ENCODE peak calls at places on chromosomes 4 and X, in five cellular contexts. One of them, this sample, is unnamed.

GRCh38 chr4:149795256-149795655 is 20.4 kb downstream of the IQCM start:
- DNase-seq in progenitor cell of endocrine pancreas: no peak
- DNase-seq in MCF 10A: no peak
- DNase-seq in BJ: no peak
- DNase-seq in nephron progenitor cell: no peak
- DNase-seq in this sample: no peak

GRCh38 chr4:144174401-144175067 is 34.0 kb upstream of the GYPA start:
- DNase-seq in progenitor cell of endocrine pancreas: no peak
- DNase-seq in MCF 10A: peak
- DNase-seq in BJ: peak
- DNase-seq in nephron progenitor cell: no peak
- DNase-seq in this sample: no peak

GRCh38 chrX:40117715-40118285 is 20.0 kb upstream of the BCOR start:
- DNase-seq in progenitor cell of endocrine pancreas: no peak
- DNase-seq in MCF 10A: no peak
- DNase-seq in BJ: no peak
- DNase-seq in nephron progenitor cell: no peak
- DNase-seq in this sample: no peak

GRCh38 chrX:110244951-110245480 is 72.9 kb downstream of the AMMECR1 start:
- DNase-seq in progenitor cell of endocrine pancreas: no peak
- DNase-seq in MCF 10A: no peak
- DNase-seq in BJ: no peak
- DNase-seq in nephron progenitor cell: no peak
- DNase-seq in this sample: no peak

GRCh38 chr4:159015862-159016261 is 87.0 kb upstream of the RAPGEF2 start:
- DNase-seq in progenitor cell of endocrine pancreas: no peak
- DNase-seq in MCF 10A: no peak
- DNase-seq in BJ: no peak
- DNase-seq in nephron progenitor cell: no peak
- DNase-seq in this sample: no peak

GRCh38 chr4:149999485-150000074 is 78.7 kb upstream of the DCLK2 start:
- DNase-seq in progenitor cell of endocrine pancreas: no peak
- DNase-seq in MCF 10A: peak
- DNase-seq in BJ: no peak
- DNase-seq in nephron progenitor cell: peak
- DNase-seq in this sample: no peak

GRCh38 chrX:10855845-10856244 is 235.5 kb upstream of the MID1 start:
- DNase-seq in progenitor cell of endocrine pancreas: no peak
- DNase-seq in MCF 10A: no peak
- DNase-seq in BJ: no peak
- DNase-seq in nephron progenitor cell: no peak
- DNase-seq in this sample: no peak

GRCh38 chr4:70591955-70592582 is at the start of gene AMBN:
- DNase-seq in progenitor cell of endocrine pancreas: no peak
- DNase-seq in MCF 10A: no peak
- DNase-seq in BJ: no peak
- DNase-seq in nephron progenitor cell: no peak
- DNase-seq in this sample: no peak

GRCh38 chrX:8084023-8084422 is 87.0 kb downstream of the VCX2 start:
- DNase-seq in progenitor cell of endocrine pancreas: no peak
- DNase-seq in MCF 10A: peak
- DNase-seq in BJ: no peak
- DNase-seq in nephron progenitor cell: no peak
- DNase-seq in this sample: no peak

GRCh38 chr4:4865705-4866123 is 6.2 kb downstream of the MSX1 start:
- DNase-seq in progenitor cell of endocrine pancreas: no peak
- DNase-seq in MCF 10A: no peak
- DNase-seq in BJ: no peak
- DNase-seq in nephron progenitor cell: no peak
- DNase-seq in this sample: no peak

GRCh38 chr4:4867745-4868505 is 8.5 kb downstream of the MSX1 start:
- DNase-seq in progenitor cell of endocrine pancreas: no peak
- DNase-seq in MCF 10A: no peak
- DNase-seq in BJ: no peak
- DNase-seq in nephron progenitor cell: no peak
- DNase-seq in this sample: no peak

GRCh38 chr4:4868506-4869379 is 9.3 kb downstream of the MSX1 start:
- DNase-seq in progenitor cell of endocrine pancreas: no peak
- DNase-seq in MCF 10A: no peak
- DNase-seq in BJ: no peak
- DNase-seq in nephron progenitor cell: no peak
- DNase-seq in this sample: no peak

GRCh38 chr4:4866124-4866832 is 6.8 kb downstream of the MSX1 start:
- DNase-seq in progenitor cell of endocrine pancreas: no peak
- DNase-seq in MCF 10A: no peak
- DNase-seq in BJ: no peak
- DNase-seq in nephron progenitor cell: peak
- DNase-seq in this sample: no peak

GRCh38 chr4:4866833-4867744 is 7.6 kb downstream of the MSX1 start:
- DNase-seq in progenitor cell of endocrine pancreas: no peak
- DNase-seq in MCF 10A: no peak
- DNase-seq in BJ: no peak
- DNase-seq in nephron progenitor cell: peak
- DNase-seq in this sample: no peak
- TF ChIP-seq CTCF in progenitor cell of endocrine pancreas: peak
- TF ChIP-seq CTCF in MCF 10A: no peak
- TF ChIP-seq CTCF in BJ: no peak
- TF ChIP-seq CTCF in nephron progenitor cell: peak
- TF ChIP-seq CTCF in this sample: no peak

DNA sequence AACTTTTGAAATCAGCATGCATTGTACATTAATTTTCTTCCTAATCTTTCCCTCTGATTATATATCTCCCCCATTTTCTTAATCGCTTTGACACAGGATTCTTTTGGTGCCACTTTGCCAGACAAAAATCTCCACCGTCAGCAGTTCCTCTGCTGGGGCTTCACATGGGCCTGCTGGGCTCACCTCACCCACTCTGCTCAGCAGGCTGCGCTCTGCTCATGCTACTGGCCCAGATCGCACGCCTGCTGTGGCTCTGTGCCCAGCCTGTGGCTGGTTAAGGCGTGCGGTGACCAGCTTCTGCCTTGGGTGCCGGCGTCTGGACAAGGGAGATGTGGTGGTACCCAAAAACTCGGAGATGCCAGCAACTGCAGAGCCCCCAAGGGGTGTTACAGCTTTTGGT is 31.1 kb downstream of the UCHL1 start:
- DNase-seq in progenitor cell of endocrine pancreas: no peak
- DNase-seq in MCF 10A: no peak
- DNase-seq in BJ: no peak
- DNase-seq in nephron progenitor cell: no peak
- DNase-seq in this sample: no peak
- TF ChIP-seq CTCF in progenitor cell of endocrine pancreas: no peak
- TF ChIP-seq CTCF in MCF 10A: no peak
- TF ChIP-seq CTCF in BJ: no peak
- TF ChIP-seq CTCF in nephron progenitor cell: no peak
- TF ChIP-seq CTCF in this sample: no peak

DNA sequence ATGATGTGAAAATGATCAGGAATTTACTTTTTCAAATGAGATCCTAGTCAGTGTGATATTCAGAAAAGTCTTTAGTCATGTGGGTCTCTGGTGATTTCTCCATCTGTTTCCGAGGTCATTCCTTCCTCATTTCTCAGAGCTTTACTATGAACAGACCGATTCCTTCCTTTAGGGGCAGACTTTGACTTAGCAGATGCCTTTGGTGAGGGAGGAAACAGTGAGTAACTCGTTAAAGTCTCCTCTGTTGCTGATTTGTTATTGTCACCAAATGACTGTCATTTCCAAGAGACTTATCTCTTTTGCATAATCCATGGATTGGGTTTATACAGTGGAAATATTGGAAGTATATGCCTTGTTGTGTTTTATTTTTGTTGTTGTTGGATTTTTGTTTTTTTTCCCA is 76.2 kb upstream of the CD99 start:
- DNase-seq in progenitor cell of endocrine pancreas: no peak
- DNase-seq in MCF 10A: no peak
- DNase-seq in BJ: peak
- DNase-seq in nephron progenitor cell: no peak
- DNase-seq in this sample: no peak
- TF ChIP-seq CTCF in progenitor cell of endocrine pancreas: peak
- TF ChIP-seq CTCF in MCF 10A: no peak
- TF ChIP-seq CTCF in BJ: peak
- TF ChIP-seq CTCF in nephron progenitor cell: peak
- TF ChIP-seq CTCF in this sample: peak

DNA sequence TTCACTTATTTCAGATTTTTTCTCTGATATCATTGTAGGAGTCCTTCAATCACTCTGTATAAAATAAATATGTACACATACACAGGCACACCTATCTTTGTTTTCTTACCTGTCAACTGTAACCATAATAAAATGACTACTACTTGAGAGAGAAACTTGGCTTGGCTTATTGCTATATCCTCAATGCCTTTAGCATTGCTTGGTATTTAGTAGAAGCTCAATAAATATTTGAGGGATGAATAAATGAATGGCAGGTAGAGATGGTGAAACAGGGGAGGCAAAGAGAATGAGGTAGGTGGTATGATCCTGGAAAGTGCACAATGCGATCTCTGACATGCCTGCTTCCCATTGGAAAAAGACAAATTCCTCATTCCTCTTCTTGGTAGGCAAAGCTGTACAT is 21.8 kb upstream of the CXCL6 start:
- DNase-seq in progenitor cell of endocrine pancreas: no peak
- DNase-seq in MCF 10A: no peak
- DNase-seq in BJ: no peak
- DNase-seq in nephron progenitor cell: no peak
- DNase-seq in this sample: no peak
- TF ChIP-seq CTCF in progenitor cell of endocrine pancreas: no peak
- TF ChIP-seq CTCF in MCF 10A: no peak
- TF ChIP-seq CTCF in BJ: no peak
- TF ChIP-seq CTCF in nephron progenitor cell: no peak
- TF ChIP-seq CTCF in this sample: no peak

DNA sequence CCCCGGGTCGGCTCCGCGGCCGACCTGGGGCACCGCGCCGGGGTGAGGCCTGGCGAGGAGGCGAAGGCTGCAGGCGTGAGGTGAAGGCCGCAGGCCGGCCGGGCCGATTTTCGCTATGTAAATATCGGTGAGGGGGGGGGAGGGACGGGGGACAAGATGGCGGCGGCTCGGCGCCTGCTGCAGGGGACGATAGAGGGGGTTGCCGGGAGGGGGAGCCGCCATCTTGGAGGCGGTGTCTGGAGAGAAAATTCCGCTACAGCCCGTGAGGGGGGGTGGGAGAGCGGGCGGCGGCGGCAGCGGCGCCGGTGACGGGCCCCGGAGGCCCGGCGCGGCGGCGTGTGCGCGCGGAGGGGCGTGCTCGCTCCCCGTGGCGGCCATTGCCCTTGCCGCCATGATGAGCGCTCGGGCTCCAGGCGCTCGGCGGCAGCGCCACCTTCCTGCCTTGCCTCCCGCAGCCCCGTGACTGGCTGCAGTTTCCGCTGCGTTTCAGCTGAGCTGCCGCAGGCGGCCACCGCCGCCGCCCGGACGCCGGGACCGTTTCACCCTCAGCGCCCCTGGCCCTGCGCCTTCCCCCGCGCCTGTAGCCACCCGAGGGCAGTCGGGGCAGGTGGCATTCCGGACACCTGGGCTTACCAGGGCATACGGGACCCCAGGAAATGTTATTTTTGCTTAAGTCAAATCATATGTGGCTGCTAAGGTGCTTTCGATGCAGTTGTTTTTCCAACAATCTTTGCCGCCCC is 692 bp downstream of the ZFX start:
- DNase-seq in progenitor cell of endocrine pancreas: peak
- DNase-seq in MCF 10A: peak
- DNase-seq in BJ: peak
- DNase-seq in nephron progenitor cell: peak
- DNase-seq in this sample: peak
- TF ChIP-seq CTCF in progenitor cell of endocrine pancreas: peak
- TF ChIP-seq CTCF in MCF 10A: peak
- TF ChIP-seq CTCF in BJ: peak
- TF ChIP-seq CTCF in nephron progenitor cell: peak
- TF ChIP-seq CTCF in this sample: peak